ENCODE peak calls at places on chromosome X, in ten cellular contexts. One of them, this sample, is unnamed.

GRCh38 chrX:38868941-38869378 is 67.7 kb downstream of the MID1IP1 start:
- DNase-seq in cardiac muscle cell: no peak
- DNase-seq in CD4-positive, alpha-beta T cell: no peak
- DNase-seq in tibial nerve: no peak
- DNase-seq in lower lobe of right lung: no peak
- DNase-seq in SK-N-SH: no peak
- DNase-seq in B cell: no peak
- DNase-seq in HepG2: no peak
- DNase-seq in epithelial cell of esophagus: peak
- DNase-seq in AG09309: no peak
- DNase-seq in this sample: peak

GRCh38 chrX:68758671-68759070 is 70.2 kb upstream of the EFNB1 start:
- DNase-seq in B cell: no peak
- DNase-seq in epithelial cell of esophagus: no peak
- DNase-seq in tibial nerve: no peak
- DNase-seq in SK-N-SH: no peak
- DNase-seq in AG09309: no peak
- DNase-seq in cardiac muscle cell: no peak
- DNase-seq in lower lobe of right lung: no peak
- DNase-seq in HepG2: no peak
- DNase-seq in CD4-positive, alpha-beta T cell: no peak
- DNase-seq in this sample: no peak

GRCh38 chrX:103585421-103586313 is at the start of gene TCEAL4:
- DNase-seq in lower lobe of right lung: peak
- DNase-seq in HepG2: no peak
- DNase-seq in cardiac muscle cell: peak
- DNase-seq in CD4-positive, alpha-beta T cell: peak
- DNase-seq in epithelial cell of esophagus: peak
- DNase-seq in AG09309: no peak
- DNase-seq in tibial nerve: peak
- DNase-seq in B cell: peak
- DNase-seq in SK-N-SH: peak
- DNase-seq in this sample: no peak

GRCh38 chrX:154436597-154437397 is at the start of gene GDI1:
- DNase-seq in AG09309: no peak
- DNase-seq in HepG2: no peak
- DNase-seq in epithelial cell of esophagus: peak
- DNase-seq in CD4-positive, alpha-beta T cell: peak
- DNase-seq in cardiac muscle cell: peak
- DNase-seq in SK-N-SH: peak
- DNase-seq in lower lobe of right lung: peak
- DNase-seq in B cell: peak
- DNase-seq in tibial nerve: no peak
- DNase-seq in this sample: peak

GRCh38 chrX:118211891-118212816 is 95.5 kb upstream of the KLHL13 start:
- DNase-seq in HepG2: no peak
- DNase-seq in CD4-positive, alpha-beta T cell: no peak
- DNase-seq in SK-N-SH: no peak
- DNase-seq in tibial nerve: no peak
- DNase-seq in cardiac muscle cell: no peak
- DNase-seq in AG09309: no peak
- DNase-seq in epithelial cell of esophagus: no peak
- DNase-seq in B cell: no peak
- DNase-seq in lower lobe of right lung: no peak
- DNase-seq in this sample: no peak

GRCh38 chrX:104013158-104013557 is 350 bp downstream of the H2BW1 start:
- DNase-seq in lower lobe of right lung: no peak
- DNase-seq in CD4-positive, alpha-beta T cell: no peak
- DNase-seq in SK-N-SH: no peak
- DNase-seq in AG09309: no peak
- DNase-seq in cardiac muscle cell: no peak
- DNase-seq in epithelial cell of esophagus: no peak
- DNase-seq in tibial nerve: no peak
- DNase-seq in B cell: no peak
- DNase-seq in HepG2: no peak
- DNase-seq in this sample: no peak

GRCh38 chrX:63525491-63525890 is 174.4 kb upstream of the SPIN4 start:
- DNase-seq in lower lobe of right lung: no peak
- DNase-seq in B cell: no peak
- DNase-seq in HepG2: no peak
- DNase-seq in epithelial cell of esophagus: no peak
- DNase-seq in AG09309: no peak
- DNase-seq in tibial nerve: no peak
- DNase-seq in SK-N-SH: no peak
- DNase-seq in CD4-positive, alpha-beta T cell: no peak
- DNase-seq in cardiac muscle cell: no peak
- DNase-seq in this sample: no peak

GRCh38 chrX:3299626-3300025 is 46.8 kb downstream of the MXRA5 start:
- DNase-seq in cardiac muscle cell: no peak
- DNase-seq in SK-N-SH: no peak
- DNase-seq in tibial nerve: no peak
- DNase-seq in AG09309: peak
- DNase-seq in CD4-positive, alpha-beta T cell: no peak
- DNase-seq in lower lobe of right lung: no peak
- DNase-seq in HepG2: no peak
- DNase-seq in epithelial cell of esophagus: no peak
- DNase-seq in B cell: no peak
- DNase-seq in this sample: peak

GRCh38 chrX:95076449-95076848 is 1402.4 kb downstream of the FAM133A start:
- DNase-seq in lower lobe of right lung: no peak
- DNase-seq in AG09309: no peak
- DNase-seq in cardiac muscle cell: peak
- DNase-seq in B cell: no peak
- DNase-seq in epithelial cell of esophagus: peak
- DNase-seq in CD4-positive, alpha-beta T cell: no peak
- DNase-seq in SK-N-SH: peak
- DNase-seq in tibial nerve: no peak
- DNase-seq in HepG2: peak
- DNase-seq in this sample: peak

GRCh38 chrX:153750126-153750774 is 13.8 kb upstream of the PLXNB3 start:
- DNase-seq in SK-N-SH: no peak
- DNase-seq in AG09309: no peak
- DNase-seq in epithelial cell of esophagus: no peak
- DNase-seq in CD4-positive, alpha-beta T cell: no peak
- DNase-seq in HepG2: peak
- DNase-seq in lower lobe of right lung: no peak
- DNase-seq in B cell: no peak
- DNase-seq in cardiac muscle cell: no peak
- DNase-seq in tibial nerve: no peak
- DNase-seq in this sample: no peak

GRCh38 chrX:154325541-154325940 is 29.9 kb downstream of the TKTL1 start:
- DNase-seq in AG09309: no peak
- DNase-seq in cardiac muscle cell: no peak
- DNase-seq in B cell: no peak
- DNase-seq in tibial nerve: no peak
- DNase-seq in SK-N-SH: no peak
- DNase-seq in epithelial cell of esophagus: no peak
- DNase-seq in CD4-positive, alpha-beta T cell: no peak
- DNase-seq in lower lobe of right lung: no peak
- DNase-seq in HepG2: no peak
- DNase-seq in this sample: peak

GRCh38 chrX:87706134-87706533 is 188.5 kb downstream of the KLHL4 start:
- DNase-seq in epithelial cell of esophagus: no peak
- DNase-seq in CD4-positive, alpha-beta T cell: no peak
- DNase-seq in AG09309: no peak
- DNase-seq in lower lobe of right lung: no peak
- DNase-seq in cardiac muscle cell: no peak
- DNase-seq in SK-N-SH: no peak
- DNase-seq in B cell: no peak
- DNase-seq in HepG2: no peak
- DNase-seq in tibial nerve: no peak
- DNase-seq in this sample: no peak

GRCh38 chrX:87697409-87697808 is 179.8 kb downstream of the KLHL4 start:
- DNase-seq in epithelial cell of esophagus: no peak
- DNase-seq in B cell: no peak
- DNase-seq in HepG2: no peak
- DNase-seq in cardiac muscle cell: no peak
- DNase-seq in CD4-positive, alpha-beta T cell: no peak
- DNase-seq in SK-N-SH: no peak
- DNase-seq in tibial nerve: no peak
- DNase-seq in AG09309: no peak
- DNase-seq in lower lobe of right lung: no peak
- DNase-seq in this sample: no peak

GRCh38 chrX:87702795-87703194 is 185.2 kb downstream of the KLHL4 start:
- DNase-seq in epithelial cell of esophagus: no peak
- DNase-seq in SK-N-SH: no peak
- DNase-seq in tibial nerve: no peak
- DNase-seq in lower lobe of right lung: no peak
- DNase-seq in cardiac muscle cell: no peak
- DNase-seq in B cell: no peak
- DNase-seq in HepG2: no peak
- DNase-seq in CD4-positive, alpha-beta T cell: no peak
- DNase-seq in AG09309: no peak
- DNase-seq in this sample: peak
- TF ChIP-seq CTCF in epithelial cell of esophagus: no peak
- TF ChIP-seq CTCF in SK-N-SH: no peak
- TF ChIP-seq CTCF in tibial nerve: no peak
- TF ChIP-seq CTCF in lower lobe of right lung: no peak
- TF ChIP-seq CTCF in cardiac muscle cell: no peak
- TF ChIP-seq CTCF in B cell: no peak
- TF ChIP-seq CTCF in HepG2: no peak
- TF ChIP-seq CTCF in CD4-positive, alpha-beta T cell: no peak
- TF ChIP-seq CTCF in AG09309: no peak
- TF ChIP-seq CTCF in this sample: no peak

GRCh38 chrX:40502688-40503087 is 78.1 kb upstream of the ATP6AP2 start:
- DNase-seq in epithelial cell of esophagus: no peak
- DNase-seq in B cell: no peak
- DNase-seq in tibial nerve: no peak
- DNase-seq in SK-N-SH: no peak
- DNase-seq in HepG2: peak
- DNase-seq in cardiac muscle cell: peak
- DNase-seq in lower lobe of right lung: no peak
- DNase-seq in CD4-positive, alpha-beta T cell: no peak
- DNase-seq in AG09309: no peak
- DNase-seq in this sample: no peak

GRCh38 chrX:40495659-40496058 is 85.1 kb upstream of the ATP6AP2 start:
- DNase-seq in lower lobe of right lung: no peak
- DNase-seq in HepG2: no peak
- DNase-seq in SK-N-SH: no peak
- DNase-seq in tibial nerve: no peak
- DNase-seq in epithelial cell of esophagus: no peak
- DNase-seq in cardiac muscle cell: no peak
- DNase-seq in CD4-positive, alpha-beta T cell: no peak
- DNase-seq in AG09309: no peak
- DNase-seq in B cell: no peak
- DNase-seq in this sample: no peak

GRCh38 chrX:40501456-40501855 is 79.3 kb upstream of the ATP6AP2 start:
- DNase-seq in AG09309: no peak
- DNase-seq in lower lobe of right lung: no peak
- DNase-seq in SK-N-SH: no peak
- DNase-seq in CD4-positive, alpha-beta T cell: no peak
- DNase-seq in B cell: no peak
- DNase-seq in epithelial cell of esophagus: no peak
- DNase-seq in HepG2: no peak
- DNase-seq in cardiac muscle cell: no peak
- DNase-seq in tibial nerve: no peak
- DNase-seq in this sample: no peak

GRCh38 chrX:40496728-40497127 is 84.0 kb upstream of the ATP6AP2 start:
- DNase-seq in CD4-positive, alpha-beta T cell: no peak
- DNase-seq in HepG2: peak
- DNase-seq in AG09309: peak
- DNase-seq in tibial nerve: no peak
- DNase-seq in cardiac muscle cell: no peak
- DNase-seq in epithelial cell of esophagus: no peak
- DNase-seq in SK-N-SH: peak
- DNase-seq in lower lobe of right lung: no peak
- DNase-seq in B cell: no peak
- DNase-seq in this sample: peak
- TF ChIP-seq CTCF in CD4-positive, alpha-beta T cell: no peak
- TF ChIP-seq CTCF in HepG2: no peak
- TF ChIP-seq CTCF in AG09309: peak
- TF ChIP-seq CTCF in tibial nerve: no peak
- TF ChIP-seq CTCF in cardiac muscle cell: peak
- TF ChIP-seq CTCF in epithelial cell of esophagus: peak
- TF ChIP-seq CTCF in SK-N-SH: peak
- TF ChIP-seq CTCF in lower lobe of right lung: no peak
- TF ChIP-seq CTCF in B cell: no peak
- TF ChIP-seq CTCF in this sample: peak

GRCh38 chrX:133249659-133250058 is 31.5 kb upstream of the TFDP3 start:
- DNase-seq in SK-N-SH: peak
- DNase-seq in cardiac muscle cell: no peak
- DNase-seq in CD4-positive, alpha-beta T cell: no peak
- DNase-seq in B cell: no peak
- DNase-seq in HepG2: no peak
- DNase-seq in epithelial cell of esophagus: peak
- DNase-seq in tibial nerve: no peak
- DNase-seq in AG09309: no peak
- DNase-seq in lower lobe of right lung: no peak
- DNase-seq in this sample: no peak
- TF ChIP-seq CTCF in SK-N-SH: no peak
- TF ChIP-seq CTCF in cardiac muscle cell: no peak
- TF ChIP-seq CTCF in CD4-positive, alpha-beta T cell: no peak
- TF ChIP-seq CTCF in B cell: no peak
- TF ChIP-seq CTCF in HepG2: no peak
- TF ChIP-seq CTCF in epithelial cell of esophagus: peak
- TF ChIP-seq CTCF in tibial nerve: no peak
- TF ChIP-seq CTCF in AG09309: peak
- TF ChIP-seq CTCF in lower lobe of right lung: no peak
- TF ChIP-seq CTCF in this sample: no peak

GRCh38 chrX:72609313-72609712 is 36.7 kb upstream of the HDAC8 start:
- DNase-seq in CD4-positive, alpha-beta T cell: no peak
- DNase-seq in tibial nerve: no peak
- DNase-seq in epithelial cell of esophagus: peak
- DNase-seq in HepG2: peak
- DNase-seq in SK-N-SH: no peak
- DNase-seq in lower lobe of right lung: no peak
- DNase-seq in cardiac muscle cell: no peak
- DNase-seq in B cell: no peak
- DNase-seq in AG09309: no peak
- DNase-seq in this sample: peak
- TF ChIP-seq CTCF in CD4-positive, alpha-beta T cell: no peak
- TF ChIP-seq CTCF in tibial nerve: no peak
- TF ChIP-seq CTCF in epithelial cell of esophagus: peak
- TF ChIP-seq CTCF in HepG2: no peak
- TF ChIP-seq CTCF in SK-N-SH: peak
- TF ChIP-seq CTCF in lower lobe of right lung: no peak
- TF ChIP-seq CTCF in cardiac muscle cell: peak
- TF ChIP-seq CTCF in B cell: no peak
- TF ChIP-seq CTCF in AG09309: peak
- TF ChIP-seq CTCF in this sample: no peak

GRCh38 chrX:150456466-150456865 is 93.3 kb downstream of the MAMLD1 start:
- DNase-seq in HepG2: peak
- DNase-seq in CD4-positive, alpha-beta T cell: no peak
- DNase-seq in B cell: no peak
- DNase-seq in AG09309: no peak
- DNase-seq in lower lobe of right lung: no peak
- DNase-seq in SK-N-SH: no peak
- DNase-seq in cardiac muscle cell: no peak
- DNase-seq in tibial nerve: no peak
- DNase-seq in epithelial cell of esophagus: peak
- DNase-seq in this sample: no peak
- TF ChIP-seq CTCF in HepG2: no peak
- TF ChIP-seq CTCF in CD4-positive, alpha-beta T cell: no peak
- TF ChIP-seq CTCF in B cell: no peak
- TF ChIP-seq CTCF in AG09309: no peak
- TF ChIP-seq CTCF in lower lobe of right lung: no peak
- TF ChIP-seq CTCF in SK-N-SH: no peak
- TF ChIP-seq CTCF in cardiac muscle cell: no peak
- TF ChIP-seq CTCF in tibial nerve: no peak
- TF ChIP-seq CTCF in epithelial cell of esophagus: peak
- TF ChIP-seq CTCF in this sample: no peak

GRCh38 chrX:135688137-135688536 is 25.3 kb upstream of the CT45A1 start:
- DNase-seq in cardiac muscle cell: peak
- DNase-seq in B cell: no peak
- DNase-seq in epithelial cell of esophagus: no peak
- DNase-seq in tibial nerve: no peak
- DNase-seq in CD4-positive, alpha-beta T cell: no peak
- DNase-seq in lower lobe of right lung: no peak
- DNase-seq in SK-N-SH: no peak
- DNase-seq in AG09309: no peak
- DNase-seq in HepG2: no peak
- DNase-seq in this sample: no peak
- TF ChIP-seq CTCF in cardiac muscle cell: peak
- TF ChIP-seq CTCF in B cell: no peak
- TF ChIP-seq CTCF in epithelial cell of esophagus: no peak
- TF ChIP-seq CTCF in tibial nerve: no peak
- TF ChIP-seq CTCF in CD4-positive, alpha-beta T cell: no peak
- TF ChIP-seq CTCF in lower lobe of right lung: no peak
- TF ChIP-seq CTCF in SK-N-SH: peak
- TF ChIP-seq CTCF in AG09309: peak
- TF ChIP-seq CTCF in HepG2: peak
- TF ChIP-seq CTCF in this sample: peak